ENCODE peak calls at places on chromosomes 16 and 17, in nine cellular contexts. Z is islet precursor cell; Y is NCI-H1436; T is RCC 7860; P is GM12865; I is activated CD8-positive, alpha-beta memory T cell treated with anti-CD3 and anti-CD28 coated beads for 24 hours; V is GM12892; B is aorta; F is caudate nucleus. Q is an unnamed sample.

GRCh38 chr17:38352245-38353083 is 820 bp downstream of the SOCS7 start:
- DNase-seq in Z (peak), Y (no peak), T (no peak), P (peak), I (peak), V (no peak), B (peak), F (no peak), Q (peak)

GRCh38 chr16:78742501-78743283 is 643.2 kb downstream of the WWOX start:
- DNase-seq in Z (no peak), Y (no peak), T (peak), P (peak), I (peak), V (peak), B (peak), F (no peak), Q (peak)

GRCh38 chr16:61128545-61129323 is 907.5 kb downstream of the CDH8 start:
- DNase-seq in Z (no peak), Y (no peak), T (no peak), P (no peak), I (no peak), V (no peak), B (no peak), F (no peak), Q (no peak)

GRCh38 chr17:49548051-49548505 is 27.6 kb upstream of the NXPH3 start:
- DNase-seq in Z (no peak), Y (no peak), T (no peak), P (no peak), I (no peak), V (no peak), B (no peak), F (no peak), Q (no peak)

GRCh38 chr17:3512512-3513171 is 36.8 kb downstream of the ASPA start:
- DNase-seq in Z (peak), Y (no peak), T (no peak), P (no peak), I (no peak), V (no peak), B (peak), F (peak), Q (peak)

GRCh38 chr16:20904507-20905079 is 4.0 kb downstream of the LYRM1 start:
- DNase-seq in Z (no peak), Y (no peak), T (peak), P (peak), I (no peak), V (no peak), B (no peak), F (no peak), Q (peak)

GRCh38 chr17:42281571-42282096 is 5.4 kb upstream of the STAT5B start:
- DNase-seq in Z (no peak), Y (peak), T (no peak), P (no peak), I (peak), V (no peak), B (peak), F (no peak), Q (no peak)

GRCh38 chr17:9676742-9677387 is 31.5 kb downstream of the USP43 start:
- DNase-seq in Z (peak), Y (no peak), T (peak), P (peak), I (no peak), V (no peak), B (no peak), F (no peak), Q (no peak)

GRCh38 chr16:16127469-16128116 is 95.7 kb downstream of the ABCC6 start:
- DNase-seq in Z (peak), Y (peak), T (peak), P (peak), I (peak), V (peak), B (peak), F (no peak), Q (peak)

GRCh38 chr17:66441012-66441703 is 138.7 kb downstream of the PRKCA start:
- DNase-seq in Z (no peak), Y (no peak), T (no peak), P (peak), I (no peak), V (peak), B (no peak), F (no peak), Q (no peak)

GRCh38 chr16:87347932-87348615 is 30.9 kb upstream of the C16orf95 start:
- DNase-seq in Z (no peak), Y (no peak), T (no peak), P (no peak), I (no peak), V (no peak), B (no peak), F (no peak), Q (no peak)

GRCh38 chr17:45307290-45308015 is 9.4 kb downstream of the MAP3K14 start:
- DNase-seq in Z (no peak), Y (no peak), T (peak), P (peak), I (peak), V (no peak), B (no peak), F (no peak), Q (peak)

GRCh38 chr17:49753959-49754391 is 10.0 kb downstream of the FAM117A start:
- DNase-seq in Z (no peak), Y (no peak), T (no peak), P (no peak), I (no peak), V (no peak), B (no peak), F (no peak), Q (peak)

GRCh38 chr16:58205276-58206036 is 7.5 kb upstream of the CSNK2A2 start:
- DNase-seq in Z (no peak), Y (no peak), T (no peak), P (no peak), I (no peak), V (no peak), B (no peak), F (no peak), Q (no peak)

GRCh38 chr17:60618854-60619253 is 18.9 kb downstream of the PPM1D start:
- DNase-seq in Z (no peak), Y (no peak), T (no peak), P (no peak), I (no peak), V (no peak), B (no peak), F (no peak), Q (no peak)

GRCh38 chr17:50928662-50929061 is 62.5 kb upstream of the TOB1 start:
- DNase-seq in Z (no peak), Y (no peak), T (no peak), P (no peak), I (no peak), V (no peak), B (no peak), F (no peak), Q (no peak)

GRCh38 chr16:11152677-11153321 is 103.2 kb downstream of the SOCS1 start:
- DNase-seq in Z (no peak), Y (no peak), T (no peak), P (no peak), I (no peak), V (no peak), B (no peak), F (no peak), Q (no peak)

GRCh38 chr16:637081-638018 is 1.2 kb upstream of the METTL26 start:
- DNase-seq in Z (no peak), Y (peak), T (no peak), P (peak), I (no peak), V (peak), B (peak), F (peak), Q (peak)

GRCh38 chr17:74639704-74640142 is 16.2 kb upstream of the CD300E start:
- DNase-seq in Z (no peak), Y (no peak), T (no peak), P (peak), I (no peak), V (no peak), B (no peak), F (no peak), Q (no peak)

GRCh38 chr16:67504190-67505021 is 21.1 kb upstream of the AGRP start:
- DNase-seq in Z (peak), Y (no peak), T (peak), P (peak), I (no peak), V (peak), B (peak), F (no peak), Q (no peak)